ENCODE peak calls at places on chromosome 9, in ten cellular contexts. D is CD8-positive, alpha-beta T cell; N is fibroblast of the aortic adventitia; W is NB4; V is HFF-Myc; K is endothelial cell; S is mucosa of descending colon; I is GM12865; Y is body of pancreas; X is MCF 10A. E is an unnamed sample.

GRCh38 chr9:125649315-125649714 is 57.7 kb downstream of the MAPKAP1 start:
- DNase-seq in D (no peak), N (peak), W (peak), V (peak), K (no peak), S (no peak), I (peak), Y (no peak), X (peak), E (peak)

GRCh38 chr9:35940474-35941467 is 17.2 kb downstream of the OR2S2 start:
- DNase-seq in D (peak), N (no peak), W (no peak), V (no peak), K (no peak), S (no peak), I (no peak), Y (no peak), X (no peak), E (no peak)

GRCh38 chr9:133973111-133973790 is 18.9 kb downstream of the VAV2 start:
- DNase-seq in D (no peak), N (no peak), W (no peak), V (no peak), K (no peak), S (peak), I (no peak), Y (peak), X (no peak), E (no peak)

GRCh38 chr9:125663127-125663526 is 43.9 kb downstream of the MAPKAP1 start:
- DNase-seq in D (no peak), N (peak), W (peak), V (peak), K (no peak), S (no peak), I (peak), Y (no peak), X (peak), E (peak)

GRCh38 chr9:134804871-134805270 is 75.7 kb upstream of the FCN2 start:
- DNase-seq in D (no peak), N (no peak), W (no peak), V (no peak), K (no peak), S (no peak), I (no peak), Y (no peak), X (no peak), E (no peak)

GRCh38 chr9:35904966-35905781 is 828 bp upstream of the HRCT1 start:
- DNase-seq in D (no peak), N (no peak), W (no peak), V (no peak), K (no peak), S (peak), I (no peak), Y (no peak), X (peak), E (peak)

GRCh38 chr9:9498147-9498546 is 1114.7 kb downstream of the PTPRD start:
- DNase-seq in D (no peak), N (no peak), W (peak), V (no peak), K (no peak), S (no peak), I (no peak), Y (no peak), X (peak), E (no peak)

GRCh38 chr9:137311971-137312851 is 10.1 kb upstream of the NRARP start:
- DNase-seq in D (no peak), N (no peak), W (no peak), V (no peak), K (no peak), S (peak), I (no peak), Y (peak), X (peak), E (no peak)

GRCh38 chr9:91119147-91119546 is 242.6 kb downstream of the AUH start:
- DNase-seq in D (no peak), N (peak), W (no peak), V (no peak), K (peak), S (no peak), I (no peak), Y (no peak), X (peak), E (peak)

GRCh38 chr9:21323091-21323490 is 12.1 kb downstream of the KLHL9 start:
- DNase-seq in D (no peak), N (no peak), W (peak), V (no peak), K (no peak), S (no peak), I (no peak), Y (no peak), X (no peak), E (no peak)

GRCh38 chr9:21331676-21332402 is 3.4 kb downstream of the KLHL9 start:
- DNase-seq in D (no peak), N (peak), W (no peak), V (no peak), K (no peak), S (no peak), I (no peak), Y (no peak), X (no peak), E (peak)

GRCh38 chr9:21324040-21324439 is 11.2 kb downstream of the KLHL9 start:
- DNase-seq in D (no peak), N (no peak), W (peak), V (no peak), K (no peak), S (no peak), I (no peak), Y (no peak), X (no peak), E (no peak)

GRCh38 chr9:21326526-21327139 is 8.6 kb downstream of the KLHL9 start:
- DNase-seq in D (no peak), N (peak), W (peak), V (no peak), K (no peak), S (no peak), I (peak), Y (no peak), X (peak), E (peak)
- TF ChIP-seq CTCF in D (peak), N (peak), W (peak), V (peak), K (peak), S (no peak), I (peak), Y (peak), X (peak), E (peak)

GRCh38 chr9:89093201-89093600 is 85.4 kb downstream of the SHC3 start:
- DNase-seq in D (no peak), N (peak), W (no peak), V (no peak), K (no peak), S (no peak), I (no peak), Y (no peak), X (no peak), E (no peak)

GRCh38 chr9:89095755-89096154 is 82.9 kb downstream of the SHC3 start:
- DNase-seq in D (no peak), N (no peak), W (no peak), V (no peak), K (no peak), S (no peak), I (no peak), Y (no peak), X (no peak), E (peak)

GRCh38 chr9:89097219-89097618 is 81.4 kb downstream of the SHC3 start:
- DNase-seq in D (no peak), N (no peak), W (no peak), V (no peak), K (no peak), S (no peak), I (no peak), Y (no peak), X (no peak), E (no peak)

GRCh38 chr9:89096807-89097206 is 81.8 kb downstream of the SHC3 start:
- DNase-seq in D (no peak), N (no peak), W (no peak), V (no peak), K (no peak), S (no peak), I (no peak), Y (no peak), X (no peak), E (no peak)
- TF ChIP-seq CTCF in D (no peak), N (peak), W (no peak), V (peak), K (no peak), S (no peak), I (no peak), Y (no peak), X (no peak), E (no peak)

DNA sequence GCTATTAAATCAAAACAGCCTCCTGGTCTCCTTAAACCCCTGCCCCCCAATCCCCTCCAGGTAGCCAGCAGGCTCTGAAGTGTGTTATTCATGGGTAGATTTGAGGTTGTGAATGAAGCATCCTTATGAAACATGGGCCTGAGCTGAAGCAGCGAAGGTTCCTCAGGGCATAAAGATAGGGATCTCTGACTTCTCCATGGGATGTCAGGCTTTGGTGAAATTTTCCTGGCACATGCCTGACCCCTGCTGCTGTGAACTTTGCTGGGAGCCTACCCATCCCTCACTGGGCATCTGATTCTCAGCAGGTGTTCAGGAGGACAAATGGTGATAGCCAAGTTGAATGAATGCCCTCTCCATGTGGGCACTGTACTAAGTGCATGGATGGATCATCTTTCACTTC is 250.3 kb downstream of the ASTN2 start:
- DNase-seq in D (no peak), N (no peak), W (no peak), V (no peak), K (no peak), S (no peak), I (no peak), Y (no peak), X (no peak), E (no peak)
- TF ChIP-seq CTCF in D (no peak), N (no peak), W (no peak), V (no peak), K (no peak), S (no peak), I (no peak), Y (no peak), X (no peak), E (no peak)

DNA sequence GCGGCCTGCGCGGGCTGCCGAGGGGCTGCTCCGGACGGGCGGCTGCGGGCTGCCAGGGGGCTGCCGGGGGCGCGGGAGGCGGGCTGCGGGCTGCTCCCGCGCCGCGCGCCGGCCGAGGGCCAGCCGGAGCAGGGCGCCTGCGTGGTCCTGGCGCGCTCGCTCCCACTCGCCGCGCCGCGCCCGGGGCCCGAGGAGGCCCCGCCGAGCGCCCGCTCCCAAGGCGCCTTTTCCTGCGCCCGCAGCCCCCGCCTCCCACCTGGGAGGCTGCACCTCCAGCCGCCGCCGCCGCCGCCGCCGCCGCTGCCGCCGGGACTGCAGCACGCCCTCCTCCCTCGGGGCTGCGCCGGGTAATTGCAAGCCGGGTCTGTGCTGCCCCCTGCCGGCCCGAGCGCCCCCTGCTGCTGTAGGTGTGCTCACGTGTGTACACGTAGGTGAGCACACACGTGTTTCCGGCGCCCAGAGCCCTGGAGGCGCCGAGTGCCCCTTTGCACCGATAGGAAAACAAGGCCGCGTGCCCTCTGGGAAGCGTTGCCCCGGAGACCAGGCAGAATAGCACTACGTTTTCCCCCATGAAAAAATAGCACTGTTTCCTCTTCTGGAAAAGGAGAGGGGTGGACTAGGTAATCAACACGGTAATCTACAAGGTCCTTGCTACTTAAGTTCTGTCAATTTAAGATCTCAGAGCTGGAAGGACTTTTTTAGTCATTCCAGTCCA is at the start of gene EPB41L4B:
- DNase-seq in D (peak), N (peak), W (peak), V (peak), K (peak), S (peak), I (peak), Y (peak), X (peak), E (peak)
- TF ChIP-seq CTCF in D (peak), N (peak), W (peak), V (peak), K (peak), S (peak), I (peak), Y (peak), X (peak), E (peak)

DNA sequence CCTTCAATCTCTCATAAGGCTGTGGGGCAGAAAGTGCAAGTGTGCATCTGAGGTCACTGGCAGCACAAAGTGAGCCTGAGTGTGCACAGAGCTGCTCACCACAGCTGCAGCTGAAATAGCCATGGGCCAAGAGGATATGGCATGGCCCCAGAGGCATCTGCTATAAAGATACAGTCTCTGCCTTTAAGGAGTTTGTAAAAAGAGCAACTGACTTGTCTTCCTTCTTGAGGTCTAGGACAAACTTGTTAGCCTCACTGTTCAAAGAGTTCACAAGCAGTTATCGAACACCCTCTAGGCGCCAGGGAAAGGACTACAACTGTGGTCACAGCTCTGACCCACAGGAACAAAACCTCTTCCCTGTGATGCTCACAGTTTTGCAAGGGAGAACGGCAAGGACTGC is 190.0 kb upstream of the TRIM32 start:
- DNase-seq in D (no peak), N (peak), W (no peak), V (no peak), K (no peak), S (no peak), I (no peak), Y (no peak), X (no peak), E (no peak)
- TF ChIP-seq CTCF in D (no peak), N (peak), W (no peak), V (peak), K (no peak), S (no peak), I (no peak), Y (no peak), X (no peak), E (no peak)

DNA sequence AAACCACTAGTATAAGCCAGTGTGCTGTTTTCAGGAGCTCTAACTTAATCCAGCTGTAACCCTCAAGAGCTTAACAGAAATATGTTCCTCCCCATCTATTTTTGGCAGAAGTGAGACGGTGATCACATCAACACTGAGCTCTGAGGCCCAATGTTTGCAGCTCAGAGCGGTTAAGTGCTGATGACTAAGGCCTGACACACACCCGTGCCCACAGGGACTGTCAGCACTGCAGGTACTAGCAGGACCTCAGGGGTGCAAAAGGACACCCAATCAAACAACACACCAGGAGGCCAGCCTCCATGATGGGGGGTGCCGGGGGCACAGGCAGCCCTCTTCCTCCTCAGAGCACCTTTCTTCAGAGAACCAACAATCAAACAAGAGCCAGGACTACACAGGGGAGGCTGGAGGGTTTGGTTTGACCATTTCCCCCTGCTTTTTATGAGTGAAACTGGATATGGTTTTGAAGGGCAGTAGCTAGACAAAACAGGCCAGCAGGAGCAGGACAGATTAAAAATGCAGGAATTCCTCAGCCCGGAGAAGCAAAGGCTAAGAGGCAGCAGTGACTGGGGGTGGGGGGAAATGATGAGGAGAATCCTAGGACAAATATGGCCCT is 61.3 kb downstream of the RAPGEF1 start:
- DNase-seq in D (peak), N (peak), W (peak), V (peak), K (no peak), S (peak), I (peak), Y (peak), X (peak), E (peak)
- TF ChIP-seq CTCF in D (no peak), N (no peak), W (no peak), V (no peak), K (no peak), S (no peak), I (no peak), Y (no peak), X (no peak), E (no peak)

GRCh38 chr9:113958556-113958955 is 82.4 kb downstream of the ZNF618 start:
- DNase-seq in D (no peak), N (no peak), W (no peak), V (no peak), K (no peak), S (no peak), I (no peak), Y (no peak), X (no peak), E (no peak)
- TF ChIP-seq CTCF in D (no peak), N (no peak), W (no peak), V (no peak), K (no peak), S (no peak), I (no peak), Y (no peak), X (no peak), E (no peak)

GRCh38 chr9:88319936-88320747 is 68.1 kb upstream of the SPIN1 start:
- DNase-seq in D (no peak), N (no peak), W (peak), V (no peak), K (no peak), S (no peak), I (no peak), Y (no peak), X (no peak), E (peak)
- TF ChIP-seq CTCF in D (no peak), N (no peak), W (no peak), V (no peak), K (no peak), S (no peak), I (no peak), Y (no peak), X (no peak), E (no peak)

E was measured in IMR-90.